ENCODE peak calls at places on chromosomes 2 and 18, in six cellular contexts. Y, C, Q, R, V and B are unnamed samples.

GRCh38 chr18:12989397-12990127 is 1.6 kb upstream of the CEP192 start:
- DNase-seq in Y (no peak), C (no peak), Q (peak; percentile 10), R (no peak), V (no peak), B (no peak)

GRCh38 chr2:191404568-191404991 is 159.4 kb downstream of the MYO1B start:
- DNase-seq in Y (no peak), C (no peak), Q (peak; percentile 86), R (no peak), V (no peak), B (peak; percentile 42)

GRCh38 chr2:223865124-223865523 is 27.7 kb upstream of the AP1S3 start:
- DNase-seq in Y (no peak), C (no peak), Q (no peak), R (no peak), V (no peak), B (no peak)

GRCh38 chr2:51789908-51790307 is 758.0 kb upstream of the NRXN1 start:
- DNase-seq in Y (no peak), C (no peak), Q (no peak), R (no peak), V (no peak), B (no peak)

GRCh38 chr2:191878576-191879298 is 31.8 kb upstream of the CAVIN2 start:
- DNase-seq in Y (no peak), C (no peak), Q (peak; percentile 93), R (no peak), V (no peak), B (peak; percentile 81)

GRCh38 chr2:166404831-166405568 is 29.3 kb upstream of the SCN9A start:
- DNase-seq in Y (no peak), C (no peak), Q (peak; percentile 76), R (no peak), V (no peak), B (no peak)

GRCh38 chr2:201233192-201234166 is 26.9 kb upstream of the CASP8 start:
- DNase-seq in Y (peak; percentile 67), C (peak; percentile 70), Q (peak; percentile 46), R (peak; percentile 39), V (peak; percentile 52), B (peak; percentile 36)

GRCh38 chr2:65231121-65231520 is 3.5 kb downstream of the ACTR2 start:
- DNase-seq in Y (no peak), C (no peak), Q (peak; percentile 71), R (no peak), V (no peak), B (peak; percentile 77)

GRCh38 chr18:57561728-57562423 is 24.6 kb downstream of the FECH start:
- DNase-seq in Y (no peak), C (peak; percentile 51), Q (peak; percentile 56), R (no peak), V (no peak), B (peak; percentile 59)

GRCh38 chr2:161625314-161625919 is 1.2 kb downstream of the SLC4A10 start:
- DNase-seq in Y (no peak), C (no peak), Q (no peak), R (no peak), V (no peak), B (no peak)

GRCh38 chr18:23837591-23837990 is 148.3 kb downstream of the LAMA3 start:
- DNase-seq in Y (no peak), C (no peak), Q (peak; percentile 90), R (no peak), V (peak; percentile 34), B (peak; percentile 92)

GRCh38 chr2:96088340-96089335 is 27.7 kb downstream of the ADRA2B start:
- DNase-seq in Y (no peak), C (no peak), Q (no peak), R (no peak), V (peak; percentile 9), B (no peak)

GRCh38 chr2:33047939-33048338 is 101.2 kb downstream of the LTBP1 start:
- DNase-seq in Y (no peak), C (no peak), Q (no peak), R (no peak), V (no peak), B (no peak)

GRCh38 chr2:15687720-15688119 is 96.1 kb downstream of the DDX1 start:
- DNase-seq in Y (no peak), C (no peak), Q (no peak), R (no peak), V (no peak), B (no peak)

GRCh38 chr2:213148572-213149331 is 2.7 kb downstream of the IKZF2 start:
- DNase-seq in Y (no peak), C (no peak), Q (no peak), R (no peak), V (no peak), B (peak; percentile 12)

GRCh38 chr2:86498468-86499260 is 57.5 kb downstream of the KDM3A start:
- DNase-seq in Y (no peak), C (no peak), Q (no peak), R (no peak), V (no peak), B (peak; percentile 33)

GRCh38 chr2:169670215-169670651 is 24.0 kb downstream of the CFAP210 start:
- DNase-seq in Y (no peak), C (no peak), Q (peak; percentile 70), R (no peak), V (no peak), B (peak; percentile 52)

GRCh38 chr2:205965707-205966106 is 120.3 kb downstream of the INO80D start:
- DNase-seq in Y (no peak), C (no peak), Q (no peak), R (no peak), V (no peak), B (no peak)

GRCh38 chr2:224401641-224402342 is at the start of gene FAM124B:
- DNase-seq in Y (peak; percentile 3), C (no peak), Q (peak; percentile 73), R (peak; percentile 25), V (peak; percentile 71), B (peak; percentile 74)

GRCh38 chr2:19664651-19665050 is 237.1 kb downstream of the TTC32 start:
- DNase-seq in Y (no peak), C (no peak), Q (no peak), R (no peak), V (no peak), B (peak; percentile 40)

GRCh38 chr2:224038049-224038829 is 847 bp downstream of the SERPINE2 start:
- DNase-seq in Y (peak; percentile 30), C (peak; percentile 24), Q (peak; percentile 51), R (peak; percentile 16), V (peak; percentile 46), B (peak; percentile 70)

GRCh38 chr18:42839408-42839807 is 276.1 kb downstream of the RIT2 start:
- DNase-seq in Y (no peak), C (no peak), Q (no peak), R (no peak), V (no peak), B (no peak)

GRCh38 chr2:165203689-165204559 is at the start of gene SCN3A:
- DNase-seq in Y (no peak), C (peak; percentile 25), Q (peak; percentile 62), R (no peak), V (no peak), B (peak; percentile 69)

GRCh38 chr18:13339653-13340052 is 121.1 kb downstream of the LDLRAD4 start:
- DNase-seq in Y (no peak), C (no peak), Q (no peak), R (no peak), V (no peak), B (no peak)

GRCh38 chr18:76368976-76369375 is 126.1 kb downstream of the ZNF516 start:
- DNase-seq in Y (no peak), C (no peak), Q (no peak), R (peak; percentile 7), V (no peak), B (no peak)

GRCh38 chr2:121824264-121824663 is 68.8 kb downstream of the TSN start:
- DNase-seq in Y (no peak), C (no peak), Q (no peak), R (no peak), V (no peak), B (no peak)

GRCh38 chr2:151918308-151918707 is 90.1 kb upstream of the ARL5A start:
- DNase-seq in Y (no peak), C (no peak), Q (no peak), R (no peak), V (no peak), B (no peak)

GRCh38 chr2:220937231-220937630 is 634.9 kb downstream of the EPHA4 start:
- DNase-seq in Y (no peak), C (no peak), Q (no peak), R (no peak), V (no peak), B (no peak)

GRCh38 chr2:224086226-224086911 is 47.3 kb upstream of the SERPINE2 start:
- DNase-seq in Y (no peak), C (no peak), Q (peak; percentile 96), R (no peak), V (no peak), B (peak; percentile 96)